ENCODE peak calls at places on chromosomes 16 and 17, in five cellular contexts. L is mesenchymal stem cell, H is H9, O is H1, D is neuronal stem cell. Y is an unnamed sample.

GRCh38 chr17:9232591-9233270 is 211.4 kb downstream of the NTN1 start:
- DNase-seq in L (peak), H (no peak), O (no peak), D (no peak), Y (no peak)

GRCh38 chr16:55703003-55704001 is 47.5 kb downstream of the SLC6A2 start:
- DNase-seq in L (peak), H (no peak), O (no peak), D (peak), Y (peak)

GRCh38 chr17:80786887-80787286 is 204.8 kb upstream of the CHMP6 start:
- DNase-seq in L (no peak), H (no peak), O (no peak), D (no peak), Y (no peak)

GRCh38 chr16:13453938-13454553 is 465.9 kb upstream of the ERCC4 start:
- DNase-seq in L (no peak), H (no peak), O (no peak), D (peak), Y (no peak)

GRCh38 chr17:37650419-37651003 is 7.3 kb upstream of the DDX52 start:
- DNase-seq in L (peak), H (peak), O (no peak), D (peak), Y (peak)

GRCh38 chr17:42305543-42306384 is 17.5 kb downstream of the STAT5A start:
- DNase-seq in L (no peak), H (no peak), O (no peak), D (no peak), Y (no peak)

GRCh38 chr16:78973041-78973440 is 627.5 kb downstream of the MAF start:
- DNase-seq in L (no peak), H (no peak), O (no peak), D (no peak), Y (peak)

GRCh38 chr17:77738666-77739531 is 219.6 kb upstream of the TNRC6C start:
- DNase-seq in L (no peak), H (peak), O (no peak), D (no peak), Y (no peak)

GRCh38 chr17:66970140-66970539 is 5.6 kb downstream of the CACNG4 start:
- DNase-seq in L (no peak), H (no peak), O (no peak), D (no peak), Y (no peak)

GRCh38 chr16:76500006-76500405 is 222.8 kb downstream of the CNTNAP4 start:
- DNase-seq in L (no peak), H (no peak), O (no peak), D (no peak), Y (no peak)
- H2BK12ac ChIP-seq in L (no peak), H (no peak), O (no peak), D (no peak), Y (no peak)

GRCh38 chr16:66372078-66372897 is 5.8 kb downstream of the CDH5 start:
- DNase-seq in L (no peak), H (no peak), O (no peak), D (no peak), Y (no peak)
- H2BK12ac ChIP-seq in L (no peak), H (no peak), O (no peak), D (no peak), Y (no peak)

DNA sequence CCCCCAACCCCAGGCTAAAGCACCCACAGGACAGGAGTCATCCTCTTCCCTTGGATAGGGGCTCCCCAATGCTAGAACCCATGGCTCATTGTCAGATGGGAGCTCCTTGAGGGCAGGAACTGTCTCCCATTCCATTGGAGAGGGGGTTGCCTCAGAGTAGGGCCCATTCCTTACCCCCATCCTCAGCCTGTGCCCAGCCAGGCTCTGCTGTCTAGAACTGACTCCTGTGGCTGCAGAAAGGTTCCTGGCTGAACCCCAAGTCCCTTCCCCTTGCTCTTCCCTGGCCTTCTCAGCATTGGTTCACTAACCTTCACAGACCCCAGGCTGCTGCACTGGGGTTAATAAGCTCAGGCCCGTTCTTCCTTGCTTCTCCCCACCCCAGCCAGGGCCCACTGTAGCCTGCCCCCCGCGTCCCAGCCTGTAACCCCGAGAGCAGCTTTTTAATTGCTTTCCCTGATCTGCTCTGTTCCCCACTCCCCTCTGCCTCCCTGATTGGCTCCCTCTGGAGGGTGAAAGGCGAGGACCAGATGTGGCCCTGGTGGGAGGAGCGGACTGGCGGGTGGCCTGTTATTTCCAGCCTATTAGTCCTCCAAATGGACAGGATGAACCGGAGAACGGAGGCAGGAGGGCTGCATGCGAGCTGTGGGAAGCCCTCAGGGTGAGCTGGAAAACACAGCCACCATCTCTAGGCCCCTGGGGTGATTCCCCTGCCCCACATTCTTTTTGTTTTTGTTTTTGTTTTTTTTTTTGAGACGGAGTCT is 6.0 kb upstream of the GFAP start:
- DNase-seq in L (no peak), H (peak), O (no peak), D (peak), Y (no peak)
- H2BK12ac ChIP-seq in L (no peak), H (no peak), O (peak), D (peak), Y (no peak)

GRCh38 chr16:2054543-2055245 is 6.9 kb downstream of the TSC2 start:
- DNase-seq in L (no peak), H (no peak), O (no peak), D (no peak), Y (no peak)

GRCh38 chr16:2057438-2057837 is 9.7 kb downstream of the TSC2 start:
- DNase-seq in L (no peak), H (no peak), O (no peak), D (no peak), Y (no peak)

GRCh38 chr16:2056681-2057407 is 9.1 kb downstream of the TSC2 start:
- DNase-seq in L (no peak), H (no peak), O (no peak), D (no peak), Y (no peak)

GRCh38 chr16:2053897-2054296 is 6.1 kb downstream of the TSC2 start:
- DNase-seq in L (no peak), H (no peak), O (no peak), D (no peak), Y (no peak)

GRCh38 chr16:2056077-2056476 is 8.3 kb downstream of the TSC2 start:
- DNase-seq in L (no peak), H (no peak), O (no peak), D (no peak), Y (no peak)
- H2BK12ac ChIP-seq in L (no peak), H (no peak), O (no peak), D (no peak), Y (no peak)

GRCh38 chr17:81933178-81933699 is 3.9 kb downstream of the PYCR1 start:
- DNase-seq in L (no peak), H (no peak), O (no peak), D (no peak), Y (no peak)

GRCh38 chr17:81930142-81931125 is 2.9 kb upstream of the MAFG start:
- DNase-seq in L (no peak), H (no peak), O (no peak), D (no peak), Y (no peak)

GRCh38 chr17:81932333-81932983 is 4.6 kb downstream of the PYCR1 start:
- DNase-seq in L (no peak), H (no peak), O (no peak), D (no peak), Y (no peak)

GRCh38 chr17:81931189-81931556 is 3.6 kb upstream of the MAFG start:
- DNase-seq in L (no peak), H (no peak), O (no peak), D (no peak), Y (no peak)

DNA sequence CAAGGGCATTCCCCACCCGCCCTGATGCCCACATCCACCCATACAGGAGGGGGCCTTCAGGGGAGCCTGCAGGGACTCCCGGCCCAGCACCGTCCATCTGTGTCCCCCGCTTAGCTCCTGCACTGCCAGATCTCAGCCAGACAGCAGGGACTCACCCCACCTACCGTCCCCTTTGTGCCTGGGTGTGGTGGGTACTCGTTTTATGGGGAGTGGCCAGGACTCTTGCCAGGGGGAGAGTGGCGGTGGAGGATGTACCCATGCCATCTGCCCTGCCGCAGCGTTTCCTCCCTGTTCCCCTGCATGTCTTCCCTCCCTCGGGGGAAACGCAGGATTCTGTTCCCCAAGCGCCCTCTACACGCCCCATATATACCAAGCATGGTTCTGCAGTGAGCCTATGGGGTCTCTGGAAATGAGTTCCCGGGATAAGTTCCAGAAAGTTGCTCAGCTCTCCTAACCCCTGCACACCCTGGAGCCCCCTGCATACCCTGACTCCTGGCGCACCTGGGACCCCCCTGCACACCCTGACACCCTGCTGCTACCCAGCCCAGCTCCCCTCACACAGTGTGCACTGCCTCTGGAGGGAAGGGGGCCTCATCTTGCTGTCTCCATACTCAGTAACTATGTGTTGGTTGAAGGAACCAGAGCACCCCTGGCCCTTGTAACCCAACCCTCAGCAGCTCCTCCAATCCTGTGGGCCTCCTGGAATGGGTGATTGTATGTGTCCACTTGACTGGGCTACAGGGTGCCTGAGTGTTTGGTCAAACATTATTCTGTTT is 4.2 kb upstream of the MAFG start:
- DNase-seq in L (no peak), H (no peak), O (no peak), D (no peak), Y (no peak)
- H2BK12ac ChIP-seq in L (no peak), H (no peak), O (no peak), D (no peak), Y (no peak)

DNA sequence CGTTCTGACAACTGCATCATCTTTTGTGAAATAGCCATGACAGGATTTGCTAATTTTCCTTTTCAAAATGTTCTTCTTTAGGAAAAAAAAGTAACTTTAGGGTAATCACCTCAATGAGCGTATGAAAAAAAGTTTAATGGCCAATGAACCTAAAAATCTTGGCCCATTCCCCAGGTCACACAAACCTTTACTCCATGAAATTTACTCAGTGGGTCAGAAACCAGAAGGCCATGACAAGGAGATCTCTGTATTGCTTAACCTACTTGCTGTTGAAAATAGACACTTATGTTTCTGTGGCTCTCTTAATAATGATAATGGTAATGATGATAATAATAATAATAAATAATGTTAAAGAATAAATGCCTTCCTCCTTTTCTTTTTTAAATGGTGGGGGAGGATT is 180.8 kb upstream of the IRX3 start:
- DNase-seq in L (no peak), H (no peak), O (no peak), D (no peak), Y (no peak)
- H2BK12ac ChIP-seq in L (no peak), H (no peak), O (no peak), D (no peak), Y (no peak)

DNA sequence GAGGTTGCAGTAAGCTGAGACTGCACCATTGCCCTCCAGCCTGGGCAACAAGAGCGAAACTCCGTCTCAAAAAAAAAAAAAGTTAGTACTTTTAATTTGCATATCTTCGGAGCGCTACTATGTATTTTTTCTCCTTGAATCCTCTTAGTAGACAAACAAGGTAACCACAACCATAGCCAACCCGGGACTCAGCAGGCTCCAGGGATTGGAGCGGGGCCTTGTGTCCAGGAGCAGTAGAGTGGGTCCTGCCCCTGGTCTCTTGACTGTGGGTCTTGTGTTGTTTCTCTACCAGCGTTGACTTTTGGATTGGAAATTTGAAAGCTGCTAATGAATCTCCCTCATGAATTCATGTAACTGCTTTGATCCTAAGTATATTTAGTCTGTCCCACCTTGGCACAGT is 32.3 kb downstream of the PRMT7 start:
- DNase-seq in L (no peak), H (no peak), O (no peak), D (no peak), Y (no peak)
- H2BK12ac ChIP-seq in L (no peak), H (no peak), O (no peak), D (no peak), Y (no peak)

GRCh38 chr17:47119746-47120520 is 69.2 kb downstream of the CDC27 start:
- DNase-seq in L (peak), H (no peak), O (no peak), D (no peak), Y (peak)
- H2BK12ac ChIP-seq in L (no peak), H (no peak), O (no peak), D (no peak), Y (no peak)